ENCODE peak calls at places on chromosomes 3 and 15, in eight cellular contexts. N is AG04450; D is effector memory CD4-positive, alpha-beta T cell; M is tibial artery; T is stomach; H is nucleus accumbens; U is SK-N-SH; Z is NCI-H1092 treated with DMSO at 0.1 percent for 48 hours. I is an unnamed sample.

GRCh38 chr15:66720206-66721010 is 18.4 kb downstream of the SMAD6 start:
- DNase-seq in T (peak), N (no peak), M (peak), H (no peak), D (no peak), U (no peak), Z (no peak), I (no peak)

GRCh38 chr3:52221563-52222318 is 3.7 kb downstream of the TLR9 start:
- DNase-seq in M (no peak), N (no peak), T (no peak), D (peak), Z (no peak), U (no peak), H (no peak), I (no peak)

GRCh38 chr3:146928421-146929059 is 323.4 kb upstream of the PLSCR5 start:
- DNase-seq in N (no peak), H (no peak), U (no peak), T (no peak), D (no peak), M (no peak), Z (no peak), I (no peak)

GRCh38 chr3:17190353-17191078 is 305.8 kb downstream of the PLCL2 start:
- DNase-seq in U (no peak), D (no peak), M (no peak), Z (no peak), N (no peak), H (no peak), T (no peak), I (no peak)

GRCh38 chr3:47802734-47803477 is at the start of gene DHX30:
- DNase-seq in T (peak), U (peak), D (peak), Z (peak), H (peak), N (no peak), M (peak), I (peak)

GRCh38 chr15:32104061-32104980 is 74.0 kb downstream of the CHRNA7 start:
- DNase-seq in N (no peak), H (no peak), D (no peak), Z (no peak), U (no peak), T (no peak), M (no peak), I (no peak)

GRCh38 chr3:160641675-160642330 is 35.2 kb upstream of the ARL14 start:
- DNase-seq in U (no peak), Z (no peak), N (no peak), T (no peak), D (no peak), M (no peak), H (no peak), I (no peak)

GRCh38 chr15:73838795-73839565 is 34.4 kb upstream of the TBC1D21 start:
- DNase-seq in M (peak), U (peak), D (no peak), Z (no peak), N (no peak), H (peak), T (peak), I (no peak)

GRCh38 chr3:57397175-57398026 is 104.9 kb upstream of the ASB14 start:
- DNase-seq in M (no peak), U (peak), D (peak), H (no peak), T (peak), N (no peak), Z (peak), I (peak)

GRCh38 chr3:48927928-48928327 is 9.3 kb downstream of the ARIH2 start:
- DNase-seq in N (no peak), H (no peak), U (no peak), D (no peak), T (no peak), M (no peak), Z (no peak), I (no peak)

GRCh38 chr15:31321418-31321817 is 5.2 kb upstream of the KLF13 start:
- DNase-seq in H (no peak), M (no peak), T (no peak), D (no peak), U (no peak), N (no peak), Z (no peak), I (no peak)

GRCh38 chr3:160213181-160213580 is 12.0 kb upstream of the C3orf80 start:
- DNase-seq in T (no peak), D (no peak), U (no peak), N (no peak), Z (no peak), M (no peak), H (no peak), I (no peak)

GRCh38 chr3:134757549-134758069 is 37.5 kb upstream of the EPHB1 start:
- DNase-seq in T (no peak), M (no peak), U (no peak), Z (no peak), N (no peak), H (no peak), D (no peak), I (no peak)

GRCh38 chr15:62027916-62028315 is 32.3 kb downstream of the VPS13C start:
- DNase-seq in U (no peak), N (no peak), T (no peak), Z (no peak), H (no peak), M (no peak), D (no peak), I (no peak)

GRCh38 chr15:99434506-99435137 is 131.2 kb upstream of the MEF2A start:
- DNase-seq in M (peak), T (peak), Z (no peak), H (no peak), U (no peak), N (no peak), D (no peak), I (no peak)

GRCh38 chr3:39479701-39480414 is 12.4 kb downstream of the MOBP start:
- DNase-seq in D (no peak), Z (no peak), N (no peak), M (no peak), H (no peak), U (no peak), T (no peak), I (no peak)

GRCh38 chr3:122635789-122636188 is 44.9 kb upstream of the PARP14 start:
- DNase-seq in H (no peak), N (no peak), Z (no peak), T (no peak), M (no peak), U (no peak), D (no peak), I (peak)

GRCh38 chr15:63050737-63051700 is 8.5 kb downstream of the TPM1 start:
- DNase-seq in D (no peak), U (no peak), Z (peak), M (no peak), T (no peak), H (no peak), N (peak), I (no peak)

GRCh38 chr15:85865070-85865684 is 70.5 kb upstream of the KLHL25 start:
- DNase-seq in U (peak), Z (peak), H (peak), D (no peak), N (no peak), M (no peak), T (no peak), I (peak)

GRCh38 chr15:31155136-31155535 is 53.6 kb upstream of the TRPM1 start:
- DNase-seq in Z (no peak), N (no peak), H (no peak), T (no peak), M (no peak), D (no peak), U (no peak), I (no peak)

GRCh38 chr3:52831500-52832301 is 1.2 kb upstream of the ITIH4 start:
- DNase-seq in U (peak), Z (no peak), H (no peak), D (no peak), M (peak), N (no peak), T (peak), I (peak)

GRCh38 chr3:187101184-187102072 is 37.9 kb downstream of the RPL39L start:
- DNase-seq in N (peak), Z (no peak), D (peak), H (no peak), T (peak), U (peak), M (peak), I (peak)

GRCh38 chr3:72633534-72633933 is 214.7 kb downstream of the SHQ1 start:
- DNase-seq in U (no peak), T (no peak), M (no peak), N (no peak), D (no peak), Z (no peak), H (no peak), I (no peak)

GRCh38 chr3:128385080-128385832 is 81.4 kb downstream of the DNAJB8 start:
- DNase-seq in T (peak), M (peak), D (no peak), U (no peak), N (peak), H (no peak), Z (no peak), I (peak)

GRCh38 chr15:88124199-88124598 is 132.3 kb downstream of the NTRK3 start:
- DNase-seq in Z (no peak), T (no peak), H (no peak), U (no peak), N (no peak), M (no peak), D (no peak), I (no peak)

GRCh38 chr15:79970921-79971434 is at the start of gene BCL2A1:
- DNase-seq in M (no peak), Z (no peak), N (peak), T (peak), H (no peak), U (no peak), D (peak), I (peak)

GRCh38 chr3:148309390-148310035 is 388.2 kb upstream of the AGTR1 start:
- DNase-seq in T (no peak), M (peak), Z (no peak), N (no peak), U (peak), D (no peak), H (no peak), I (peak)

GRCh38 chr3:15882577-15882976 is 84.8 kb upstream of the ANKRD28 start:
- DNase-seq in H (no peak), U (no peak), T (no peak), M (no peak), Z (no peak), N (no peak), D (no peak), I (no peak)

GRCh38 chr3:59444676-59445075 is 394.9 kb upstream of the CFAP20DC start:
- DNase-seq in H (no peak), N (no peak), M (no peak), U (no peak), T (no peak), D (no peak), Z (no peak), I (no peak)

GRCh38 chr15:59237119-59237853 is 30.6 kb downstream of the LDHAL6B start:
- DNase-seq in U (no peak), D (no peak), M (no peak), N (no peak), Z (no peak), T (no peak), H (no peak), I (no peak)

GRCh38 chr3:167829057-167829456 is 93.5 kb downstream of the SERPINI1 start:
- DNase-seq in U (no peak), T (no peak), D (no peak), M (no peak), H (no peak), Z (no peak), N (no peak), I (no peak)

I was measured in HTR-8/SVneo.